ENCODE peak calls at places on chromosomes 1 and 21, in seven cellular contexts. One of them, this sample, is unnamed. For H3K4me1 and H3K9me3, the result is how much of the 10 kb centered on the place peaks cover.

GRCh38 chr1:232150770-232151548 is 479.0 kb downstream of the SIPA1L2 start:
- DNase-seq in keratinocyte: no peak
- DNase-seq in H9: no peak
- DNase-seq in fibroblast of lung: no peak
- DNase-seq in neuronal stem cell: no peak
- DNase-seq in OCI-LY7: no peak
- DNase-seq in hepatocyte: no peak
- DNase-seq in this sample: peak

GRCh38 chr1:174049514-174049913 is 27.4 kb upstream of the RC3H1 start:
- DNase-seq in keratinocyte: no peak
- DNase-seq in H9: no peak
- DNase-seq in fibroblast of lung: no peak
- DNase-seq in neuronal stem cell: no peak
- DNase-seq in OCI-LY7: no peak
- DNase-seq in hepatocyte: no peak
- DNase-seq in this sample: no peak

GRCh38 chr1:238232036-238232744 is 341.5 kb upstream of the ZP4 start:
- DNase-seq in keratinocyte: no peak
- DNase-seq in H9: no peak
- DNase-seq in fibroblast of lung: peak
- DNase-seq in neuronal stem cell: no peak
- DNase-seq in OCI-LY7: no peak
- DNase-seq in hepatocyte: no peak
- DNase-seq in this sample: no peak

GRCh38 chr1:94194079-94194478 is 43.3 kb downstream of the ARHGAP29 start:
- DNase-seq in keratinocyte: no peak
- DNase-seq in H9: no peak
- DNase-seq in fibroblast of lung: no peak
- DNase-seq in neuronal stem cell: no peak
- DNase-seq in OCI-LY7: no peak
- DNase-seq in hepatocyte: no peak
- DNase-seq in this sample: no peak

GRCh38 chr1:160818207-160818935 is 22.4 kb downstream of the LY9 start:
- DNase-seq in keratinocyte: no peak
- DNase-seq in H9: no peak
- DNase-seq in fibroblast of lung: no peak
- DNase-seq in neuronal stem cell: no peak
- DNase-seq in OCI-LY7: no peak
- DNase-seq in hepatocyte: no peak
- DNase-seq in this sample: no peak

GRCh38 chr1:98373055-98373454 is 288.5 kb upstream of the SNX7 start:
- DNase-seq in keratinocyte: no peak
- DNase-seq in H9: no peak
- DNase-seq in fibroblast of lung: no peak
- DNase-seq in neuronal stem cell: no peak
- DNase-seq in OCI-LY7: no peak
- DNase-seq in hepatocyte: no peak
- DNase-seq in this sample: no peak

GRCh38 chr1:97870574-97870973 is 50.3 kb downstream of the DPYD start:
- DNase-seq in keratinocyte: no peak
- DNase-seq in H9: no peak
- DNase-seq in fibroblast of lung: no peak
- DNase-seq in neuronal stem cell: peak
- DNase-seq in OCI-LY7: no peak
- DNase-seq in hepatocyte: no peak
- DNase-seq in this sample: no peak

GRCh38 chr1:31423418-31423947 is 10.5 kb downstream of the SERINC2 start:
- DNase-seq in keratinocyte: no peak
- DNase-seq in H9: no peak
- DNase-seq in fibroblast of lung: no peak
- DNase-seq in neuronal stem cell: no peak
- DNase-seq in OCI-LY7: peak
- DNase-seq in hepatocyte: no peak
- DNase-seq in this sample: no peak

GRCh38 chr1:85245891-85246290 is 13.6 kb downstream of the C1orf52 start:
- DNase-seq in keratinocyte: no peak
- DNase-seq in H9: no peak
- DNase-seq in fibroblast of lung: no peak
- DNase-seq in neuronal stem cell: no peak
- DNase-seq in OCI-LY7: no peak
- DNase-seq in hepatocyte: no peak
- DNase-seq in this sample: no peak

GRCh38 chr21:42108941-42109340 is 37.8 kb downstream of the UMODL1 start:
- DNase-seq in keratinocyte: no peak
- DNase-seq in H9: no peak
- DNase-seq in fibroblast of lung: no peak
- DNase-seq in neuronal stem cell: no peak
- DNase-seq in OCI-LY7: no peak
- DNase-seq in hepatocyte: no peak
- DNase-seq in this sample: no peak

GRCh38 chr1:155178441-155179106 is 4.9 kb downstream of the TRIM46 start:
- DNase-seq in keratinocyte: no peak
- DNase-seq in H9: no peak
- DNase-seq in fibroblast of lung: no peak
- DNase-seq in neuronal stem cell: no peak
- DNase-seq in OCI-LY7: no peak
- DNase-seq in hepatocyte: peak
- DNase-seq in this sample: no peak

GRCh38 chr1:66705100-66705499 is 47.2 kb upstream of the DYNLT5 start:
- DNase-seq in keratinocyte: no peak
- DNase-seq in H9: no peak
- DNase-seq in fibroblast of lung: no peak
- DNase-seq in neuronal stem cell: no peak
- DNase-seq in OCI-LY7: no peak
- DNase-seq in hepatocyte: peak
- DNase-seq in this sample: no peak

GRCh38 chr1:227934476-227935313 is 13.0 kb downstream of the WNT9A start:
- DNase-seq in keratinocyte: peak
- DNase-seq in H9: no peak
- DNase-seq in fibroblast of lung: peak
- DNase-seq in neuronal stem cell: no peak
- DNase-seq in OCI-LY7: no peak
- DNase-seq in hepatocyte: peak
- DNase-seq in this sample: peak

GRCh38 chr1:90133133-90133532 is 138.2 kb downstream of the ZNF326 start:
- DNase-seq in keratinocyte: no peak
- DNase-seq in H9: peak
- DNase-seq in fibroblast of lung: peak
- DNase-seq in neuronal stem cell: peak
- DNase-seq in OCI-LY7: peak
- DNase-seq in hepatocyte: peak
- DNase-seq in this sample: peak

GRCh38 chr1:92960395-92961130 is 699 bp downstream of the DIPK1A start:
- DNase-seq in keratinocyte: no peak
- DNase-seq in H9: peak
- DNase-seq in fibroblast of lung: peak
- DNase-seq in neuronal stem cell: peak
- DNase-seq in OCI-LY7: peak
- DNase-seq in hepatocyte: peak
- DNase-seq in this sample: peak

GRCh38 chr1:183443025-183443424 is 24.8 kb upstream of the NMNAT2 start:
- DNase-seq in keratinocyte: no peak
- DNase-seq in H9: no peak
- DNase-seq in fibroblast of lung: peak
- DNase-seq in neuronal stem cell: no peak
- DNase-seq in OCI-LY7: no peak
- DNase-seq in hepatocyte: no peak
- DNase-seq in this sample: peak

GRCh38 chr1:165697491-165697880 is 876 bp downstream of the ALDH9A1 start:
- DNase-seq in keratinocyte: no peak
- DNase-seq in H9: no peak
- DNase-seq in fibroblast of lung: peak
- DNase-seq in neuronal stem cell: no peak
- DNase-seq in OCI-LY7: no peak
- DNase-seq in hepatocyte: no peak
- DNase-seq in this sample: peak

GRCh38 chr1:66335859-66336640 is 197.9 kb upstream of the SGIP1 start:
- DNase-seq in keratinocyte: no peak
- DNase-seq in H9: no peak
- DNase-seq in fibroblast of lung: no peak
- DNase-seq in neuronal stem cell: no peak
- DNase-seq in OCI-LY7: peak
- DNase-seq in hepatocyte: no peak
- DNase-seq in this sample: no peak

GRCh38 chr1:12195416-12195815 is 28.6 kb downstream of the TNFRSF1B start:
- DNase-seq in keratinocyte: no peak
- DNase-seq in H9: no peak
- DNase-seq in fibroblast of lung: no peak
- DNase-seq in neuronal stem cell: no peak
- DNase-seq in OCI-LY7: no peak
- DNase-seq in hepatocyte: no peak
- DNase-seq in this sample: no peak

GRCh38 chr1:12196641-12197482 is 30.1 kb downstream of the TNFRSF1B start:
- DNase-seq in keratinocyte: no peak
- DNase-seq in H9: peak
- DNase-seq in fibroblast of lung: no peak
- DNase-seq in neuronal stem cell: no peak
- DNase-seq in OCI-LY7: peak
- DNase-seq in hepatocyte: peak
- DNase-seq in this sample: no peak

GRCh38 chr1:12197483-12197880 is 30.7 kb downstream of the TNFRSF1B start:
- DNase-seq in keratinocyte: no peak
- DNase-seq in H9: no peak
- DNase-seq in fibroblast of lung: no peak
- DNase-seq in neuronal stem cell: no peak
- DNase-seq in OCI-LY7: no peak
- DNase-seq in hepatocyte: no peak
- DNase-seq in this sample: no peak

GRCh38 chr1:12191242-12192032 is 24.6 kb downstream of the TNFRSF1B start:
- DNase-seq in keratinocyte: no peak
- DNase-seq in H9: no peak
- DNase-seq in fibroblast of lung: no peak
- DNase-seq in neuronal stem cell: no peak
- DNase-seq in OCI-LY7: no peak
- DNase-seq in hepatocyte: no peak
- DNase-seq in this sample: no peak

DNA sequence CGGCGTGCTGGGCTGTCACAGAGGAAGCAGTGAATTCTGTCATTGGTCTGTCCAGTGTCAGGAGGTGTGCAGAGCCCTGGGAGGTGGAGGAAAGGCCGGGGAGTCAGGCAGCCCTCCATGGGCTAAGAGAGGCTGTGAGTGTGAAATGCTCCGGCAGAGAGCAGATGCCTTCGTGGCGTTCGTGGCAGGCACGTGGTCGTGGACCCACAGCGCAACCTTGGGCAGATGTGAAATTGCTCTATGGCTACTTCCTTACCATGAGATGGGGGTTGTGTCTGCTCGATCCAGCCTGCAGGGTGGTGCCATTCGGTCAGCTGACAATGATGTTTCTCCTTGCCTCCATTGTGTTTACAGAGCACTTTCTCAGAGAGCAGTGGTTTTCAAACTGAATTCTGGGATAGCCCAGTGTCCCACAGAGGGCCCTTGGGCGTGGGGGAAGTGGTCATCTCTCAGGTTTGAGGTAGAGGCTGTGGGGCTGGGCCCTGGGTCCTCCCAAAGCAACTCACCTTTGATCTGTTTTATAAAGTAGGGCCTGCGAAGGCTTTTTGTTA is 27.9 kb downstream of the TNFRSF1B start:
- DNase-seq in keratinocyte: no peak
- DNase-seq in H9: no peak
- DNase-seq in fibroblast of lung: no peak
- DNase-seq in neuronal stem cell: no peak
- DNase-seq in OCI-LY7: no peak
- DNase-seq in hepatocyte: no peak
- DNase-seq in this sample: no peak
- H2AFZ ChIP-seq in keratinocyte: no peak
- H2AFZ ChIP-seq in H9: no peak
- H2AFZ ChIP-seq in fibroblast of lung: no peak
- H2AFZ ChIP-seq in neuronal stem cell: no peak
- H2AFZ ChIP-seq in OCI-LY7: no peak
- H2AFZ ChIP-seq in hepatocyte: no peak
- H2AFZ ChIP-seq in this sample: no peak

GRCh38 chr1:21337459-21337930 is 47.2 kb upstream of the ECE1 start:
- DNase-seq in keratinocyte: no peak
- DNase-seq in H9: no peak
- DNase-seq in fibroblast of lung: no peak
- DNase-seq in neuronal stem cell: no peak
- DNase-seq in OCI-LY7: no peak
- DNase-seq in hepatocyte: no peak
- DNase-seq in this sample: no peak
- H3K4me1 ChIP-seq in keratinocyte: under half
- H3K4me1 ChIP-seq in H9: under half
- H3K4me1 ChIP-seq in fibroblast of lung: half or more
- H3K4me1 ChIP-seq in neuronal stem cell: under half
- H3K4me1 ChIP-seq in OCI-LY7: half or more
- H3K4me1 ChIP-seq in hepatocyte: half or more
- H3K4me1 ChIP-seq in this sample: half or more

GRCh38 chr21:8993943-8994639 is 1527.3 kb upstream of the TPTE start:
- DNase-seq in keratinocyte: no peak
- DNase-seq in H9: no peak
- DNase-seq in fibroblast of lung: peak
- DNase-seq in neuronal stem cell: no peak
- DNase-seq in OCI-LY7: no peak
- DNase-seq in hepatocyte: no peak
- DNase-seq in this sample: peak

GRCh38 chr21:8993284-8993942 is 1528.0 kb upstream of the TPTE start:
- DNase-seq in keratinocyte: no peak
- DNase-seq in H9: no peak
- DNase-seq in fibroblast of lung: no peak
- DNase-seq in neuronal stem cell: no peak
- DNase-seq in OCI-LY7: no peak
- DNase-seq in hepatocyte: no peak
- DNase-seq in this sample: peak

GRCh38 chr21:8997011-8997440 is 1524.4 kb upstream of the TPTE start:
- DNase-seq in keratinocyte: no peak
- DNase-seq in H9: no peak
- DNase-seq in fibroblast of lung: no peak
- DNase-seq in neuronal stem cell: no peak
- DNase-seq in OCI-LY7: no peak
- DNase-seq in hepatocyte: no peak
- DNase-seq in this sample: peak

GRCh38 chr21:8992731-8993174 is 1528.6 kb upstream of the TPTE start:
- DNase-seq in keratinocyte: no peak
- DNase-seq in H9: peak
- DNase-seq in fibroblast of lung: peak
- DNase-seq in neuronal stem cell: no peak
- DNase-seq in OCI-LY7: no peak
- DNase-seq in hepatocyte: no peak
- DNase-seq in this sample: peak

GRCh38 chr21:8994640-8995511 is 1526.5 kb upstream of the TPTE start:
- DNase-seq in keratinocyte: no peak
- DNase-seq in H9: no peak
- DNase-seq in fibroblast of lung: peak
- DNase-seq in neuronal stem cell: no peak
- DNase-seq in OCI-LY7: no peak
- DNase-seq in hepatocyte: no peak
- DNase-seq in this sample: peak
- H3K9me3 ChIP-seq in keratinocyte: under half
- H3K9me3 ChIP-seq in H9: half or more
- H3K9me3 ChIP-seq in fibroblast of lung: under half
- H3K9me3 ChIP-seq in neuronal stem cell: under half
- H3K9me3 ChIP-seq in OCI-LY7: half or more
- H3K9me3 ChIP-seq in hepatocyte: under half
- H3K9me3 ChIP-seq in this sample: under half

DNA sequence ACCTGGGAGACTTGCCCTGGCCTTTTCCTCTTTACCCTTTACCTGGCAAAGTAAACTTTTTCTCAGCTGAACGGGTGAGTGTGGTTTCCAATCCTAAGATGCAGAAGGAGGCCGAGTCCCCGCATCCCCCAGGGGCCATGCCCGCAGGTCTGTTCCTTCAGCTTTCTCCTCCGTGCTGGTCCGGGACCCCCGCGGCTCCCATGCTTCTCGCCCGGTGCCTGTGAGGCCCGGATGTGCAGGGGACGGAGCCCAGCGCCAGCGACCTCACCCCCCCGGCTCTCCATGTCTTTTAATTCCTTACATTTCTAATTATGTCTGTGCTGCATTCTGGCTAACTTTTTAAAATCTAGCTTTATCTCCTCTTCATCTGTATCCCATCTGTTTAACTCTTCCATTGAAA is 21.5 kb upstream of the SCYL3 start:
- DNase-seq in keratinocyte: no peak
- DNase-seq in H9: no peak
- DNase-seq in fibroblast of lung: no peak
- DNase-seq in neuronal stem cell: no peak
- DNase-seq in OCI-LY7: no peak
- DNase-seq in hepatocyte: no peak
- DNase-seq in this sample: no peak
- H2AFZ ChIP-seq in keratinocyte: peak
- H2AFZ ChIP-seq in H9: no peak
- H2AFZ ChIP-seq in fibroblast of lung: no peak
- H2AFZ ChIP-seq in neuronal stem cell: no peak
- H2AFZ ChIP-seq in OCI-LY7: no peak
- H2AFZ ChIP-seq in hepatocyte: no peak
- H2AFZ ChIP-seq in this sample: peak